ENCODE peak calls at places on chromosomes 12 and 14, in five cellular contexts. P, A, O, K and B are unnamed samples.

GRCh38 chr12:77940011-77940423 is 109.3 kb downstream of the NAV3 start:
- DNase-seq in P (no peak), A (no peak), O (no peak), K (peak), B (no peak)

GRCh38 chr12:27272375-27273028 is 28.4 kb downstream of the STK38L start:
- DNase-seq in P (no peak), A (no peak), O (no peak), K (no peak), B (no peak)

GRCh38 chr14:41548666-41549065 is 58.0 kb upstream of the LRFN5 start:
- DNase-seq in P (no peak), A (no peak), O (no peak), K (no peak), B (no peak)

GRCh38 chr12:2845280-2845679 is 10.4 kb upstream of the NRIP2 start:
- DNase-seq in P (no peak), A (no peak), O (no peak), K (no peak), B (no peak)

GRCh38 chr14:102819790-102820330 is 42.6 kb downstream of the TRAF3 start:
- DNase-seq in P (no peak), A (no peak), O (no peak), K (no peak), B (no peak)

GRCh38 chr14:60102389-60102788 is 10.7 kb downstream of the PCNX4 start:
- DNase-seq in P (no peak), A (no peak), O (no peak), K (no peak), B (no peak)

GRCh38 chr12:52860102-52860838 is 11.5 kb upstream of the KRT78 start:
- DNase-seq in P (no peak), A (no peak), O (no peak), K (no peak), B (no peak)

GRCh38 chr12:26830783-26831601 is 2.0 kb downstream of the ITPR2 start:
- DNase-seq in P (no peak), A (no peak), O (no peak), K (no peak), B (no peak)

GRCh38 chr12:97404549-97404948 is 58.1 kb upstream of the RMST start:
- DNase-seq in P (no peak), A (no peak), O (peak), K (no peak), B (peak)

GRCh38 chr14:55938249-55938791 is 179.9 kb upstream of the PELI2 start:
- DNase-seq in P (no peak), A (no peak), O (no peak), K (peak), B (no peak)

GRCh38 chr12:61993734-61994345 is 266.4 kb upstream of the USP15 start:
- DNase-seq in P (no peak), A (no peak), O (no peak), K (no peak), B (no peak)

GRCh38 chr14:31047503-31047902 is 21.3 kb upstream of the STRN3 start:
- DNase-seq in P (no peak), A (no peak), O (no peak), K (no peak), B (no peak)

GRCh38 chr12:122836027-122836921 is 1.0 kb downstream of the HIP1R start:
- DNase-seq in P (no peak), A (no peak), O (peak), K (no peak), B (peak)

GRCh38 chr12:6049992-6050391 is 74.5 kb downstream of the VWF start:
- DNase-seq in P (no peak), A (no peak), O (no peak), K (no peak), B (no peak)

DNA sequence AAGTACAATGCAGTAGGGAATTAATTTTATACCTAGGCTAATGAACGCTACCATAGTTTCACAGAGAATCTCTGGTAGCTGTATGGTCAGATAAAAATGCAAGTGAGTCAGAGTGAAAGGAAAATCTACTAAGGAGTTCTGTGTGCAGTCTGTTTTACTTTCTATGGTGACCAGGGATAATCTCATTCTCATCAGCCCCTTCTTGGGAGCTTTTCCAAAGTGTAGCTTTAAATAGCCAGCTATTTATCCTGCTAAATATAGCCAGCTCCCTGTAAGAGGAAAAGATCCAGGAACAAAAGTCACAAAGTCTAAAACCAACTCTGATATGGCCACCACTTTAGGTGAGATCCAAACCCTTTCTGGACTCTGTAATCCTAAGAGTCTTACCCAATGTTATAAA is 75.5 kb downstream of the TMEM116 start:
- DNase-seq in P (no peak), A (no peak), O (no peak), K (no peak), B (no peak)
- TF ChIP-seq CTCF in P (no peak), A (no peak), O (no peak), K (no peak), B (no peak)

GRCh38 chr12:30067156-30067555 is 283.4 kb upstream of the TMTC1 start:
- DNase-seq in P (no peak), A (no peak), O (no peak), K (no peak), B (no peak)
- TF ChIP-seq CTCF in P (no peak), A (no peak), O (no peak), K (no peak), B (no peak)

GRCh38 chr12:45745861-45746277 is 16.4 kb downstream of the ARID2 start:
- DNase-seq in P (no peak), A (no peak), O (no peak), K (no peak), B (no peak)
- TF ChIP-seq CTCF in P (peak), A (no peak), O (no peak), K (no peak), B (no peak)

GRCh38 chr12:12608557-12608957 is 3.1 kb upstream of the CREBL2 start:
- DNase-seq in P (no peak), A (no peak), O (peak), K (no peak), B (no peak)
- TF ChIP-seq CTCF in P (no peak), A (no peak), O (peak), K (peak), B (peak)

GRCh38 chr14:77053046-77053841 is 24.7 kb upstream of the IRF2BPL start:
- DNase-seq in P (peak), A (no peak), O (no peak), K (no peak), B (no peak)
- TF ChIP-seq CTCF in P (peak), A (peak), O (peak), K (peak), B (peak)

GRCh38 chr12:14570231-14570630 is 2.5 kb upstream of the PLBD1 start:
- DNase-seq in P (no peak), A (no peak), O (no peak), K (no peak), B (no peak)

GRCh38 chr12:14564336-14564959 is 3.2 kb downstream of the PLBD1 start:
- DNase-seq in P (no peak), A (no peak), O (no peak), K (no peak), B (no peak)

GRCh38 chr12:14563051-14563450 is 4.6 kb downstream of the PLBD1 start:
- DNase-seq in P (no peak), A (no peak), O (no peak), K (no peak), B (no peak)

GRCh38 chr12:14571779-14572178 is 4.1 kb upstream of the PLBD1 start:
- DNase-seq in P (no peak), A (no peak), O (no peak), K (no peak), B (no peak)

GRCh38 chr12:14567311-14568195 is at the start of gene PLBD1:
- DNase-seq in P (peak), A (no peak), O (no peak), K (no peak), B (no peak)
- TF ChIP-seq CTCF in P (no peak), A (no peak), O (no peak), K (no peak), B (no peak)

DNA sequence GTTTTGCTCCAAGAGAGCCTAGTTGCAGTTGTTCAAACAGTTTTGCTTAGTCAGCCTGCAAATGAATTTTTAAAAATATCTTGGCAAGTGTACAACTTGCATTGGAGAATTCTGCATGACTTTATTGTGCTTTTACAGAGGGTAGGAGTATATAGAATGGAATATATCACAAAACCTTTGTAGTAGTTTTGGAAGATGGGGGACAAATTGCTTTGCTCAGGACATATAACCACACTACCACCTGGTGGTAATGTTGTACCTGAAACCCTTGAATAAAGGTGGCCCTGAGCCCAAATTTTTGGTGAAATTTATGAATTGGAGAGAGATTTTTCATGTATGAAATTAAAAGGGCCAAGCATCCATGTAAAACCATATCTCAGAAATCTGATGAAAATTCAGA is 645.2 kb downstream of the MED13L start:
- DNase-seq in P (no peak), A (no peak), O (no peak), K (no peak), B (no peak)
- TF ChIP-seq CTCF in P (peak), A (no peak), O (peak), K (peak), B (peak)